ENCODE peak calls at places on chromosomes 6 and 20, in five cellular contexts. M is activated CD8-positive, alpha-beta memory T cell treated with anti-CD3 and anti-CD28 coated beads for 1 hour; L is GM23248; X is Calu3; V is stimulated activated CD8-positive, alpha-beta memory T cell treated with anti-CD3 and anti-CD28 coated beads, Interleukin-12 subunit alpha, Interleukin-12 subunit beta, amount 100 ng/mL, for 4 hours. B is an unnamed sample.

GRCh38 chr6:151286192-151286591 is 46.4 kb downstream of the AKAP12 start:
- DNase-seq in M (no peak), L (no peak), X (no peak), V (no peak), B (no peak)

GRCh38 chr6:139149383-139149782 is 14.5 kb downstream of the HECA start:
- DNase-seq in M (no peak), L (no peak), X (no peak), V (no peak), B (no peak)

GRCh38 chr6:2221724-2222274 is 23.6 kb downstream of the GMDS start:
- DNase-seq in M (no peak), L (no peak), X (no peak), V (no peak), B (no peak)

GRCh38 chr6:25878721-25879322 is 4.8 kb upstream of the SLC17A3 start:
- DNase-seq in M (no peak), L (no peak), X (no peak), V (no peak), B (no peak)

GRCh38 chr20:61254881-61255589 is 3.0 kb downstream of the CDH4 start:
- DNase-seq in M (no peak), L (peak), X (no peak), V (no peak), B (no peak)

GRCh38 chr6:168012431-168013249 is 15.2 kb downstream of the KIF25 start:
- DNase-seq in M (no peak), L (no peak), X (no peak), V (no peak), B (no peak)

GRCh38 chr6:56235245-56235644 is 12.1 kb downstream of the COL21A1 start:
- DNase-seq in M (no peak), L (no peak), X (no peak), V (no peak), B (no peak)

GRCh38 chr6:43869091-43869710 is 99.2 kb downstream of the VEGFA start:
- DNase-seq in M (no peak), L (no peak), X (no peak), V (no peak), B (no peak)

GRCh38 chr6:30150671-30151395 is 10.2 kb downstream of the TRIM10 start:
- DNase-seq in M (no peak), L (peak), X (no peak), V (no peak), B (no peak)

GRCh38 chr20:11676618-11677289 is 240.9 kb upstream of the BTBD3 start:
- DNase-seq in M (no peak), L (peak), X (peak), V (no peak), B (peak)

GRCh38 chr6:105015482-105015881 is 58.6 kb downstream of the LIN28B start:
- DNase-seq in M (no peak), L (peak), X (no peak), V (no peak), B (peak)

GRCh38 chr6:120916844-120917243 is 417.4 kb downstream of the TBC1D32 start:
- DNase-seq in M (no peak), L (no peak), X (no peak), V (no peak), B (no peak)

GRCh38 chr6:136290406-136291010 is 862 bp upstream of the BCLAF1 start:
- DNase-seq in M (peak), L (peak), X (peak), V (peak), B (peak)

GRCh38 chr20:53748821-53749402 is 155.3 kb upstream of the ZNF217 start:
- DNase-seq in M (no peak), L (peak), X (no peak), V (no peak), B (no peak)

GRCh38 chr20:57567471-57568079 is 6.7 kb downstream of the PCK1 start:
- DNase-seq in M (no peak), L (no peak), X (no peak), V (no peak), B (no peak)

GRCh38 chr6:33828452-33828763 is 24.6 kb upstream of the MLN start:
- DNase-seq in M (no peak), L (no peak), X (no peak), V (no peak), B (no peak)

GRCh38 chr20:50916934-50917333 is 14.3 kb downstream of the ADNP start:
- DNase-seq in M (no peak), L (no peak), X (no peak), V (no peak), B (no peak)

GRCh38 chr20:25100914-25101313 is 19.0 kb upstream of the VSX1 start:
- DNase-seq in M (no peak), L (no peak), X (no peak), V (no peak), B (no peak)

GRCh38 chr6:47044418-47044817 is 2.3 kb upstream of the ADGRF1 start:
- DNase-seq in M (no peak), L (no peak), X (peak), V (no peak), B (no peak)

GRCh38 chr20:63664861-63665594 is 6.9 kb downstream of the RTEL1 start:
- DNase-seq in M (no peak), L (no peak), X (no peak), V (no peak), B (no peak)

GRCh38 chr6:35088281-35089215 is 52.6 kb downstream of the TCP11 start:
- DNase-seq in M (no peak), L (no peak), X (no peak), V (no peak), B (no peak)

B was measured in GM04504.